ENCODE peak calls at places on chromosomes 6 and 20, in seven cellular contexts. One of them, this sample, is unnamed.

GRCh38 chr6:26232950-26233607 is 131.9 kb upstream of the BTN3A2 start:
- DNase-seq in left ventricle myocardium superior: no peak
- DNase-seq in GM23338: peak
- DNase-seq in left ventricle myocardium inferior: no peak
- DNase-seq in NCI-H510A treated with DMSO at 0.1 percent for 48 hours: no peak
- DNase-seq in GM06990: peak
- DNase-seq in cardiac septum: no peak
- DNase-seq in this sample: no peak

GRCh38 chr6:70839286-70840266 is 117.3 kb downstream of the B3GAT2 start:
- DNase-seq in left ventricle myocardium superior: no peak
- DNase-seq in GM23338: no peak
- DNase-seq in left ventricle myocardium inferior: no peak
- DNase-seq in NCI-H510A treated with DMSO at 0.1 percent for 48 hours: no peak
- DNase-seq in GM06990: no peak
- DNase-seq in cardiac septum: no peak
- DNase-seq in this sample: no peak

GRCh38 chr6:97497713-97498331 is 214.8 kb upstream of the MMS22L start:
- DNase-seq in left ventricle myocardium superior: peak
- DNase-seq in GM23338: peak
- DNase-seq in left ventricle myocardium inferior: peak
- DNase-seq in NCI-H510A treated with DMSO at 0.1 percent for 48 hours: peak
- DNase-seq in GM06990: no peak
- DNase-seq in cardiac septum: no peak
- DNase-seq in this sample: peak

GRCh38 chr6:25295651-25296050 is 16.5 kb downstream of the CARMIL1 start:
- DNase-seq in left ventricle myocardium superior: no peak
- DNase-seq in GM23338: no peak
- DNase-seq in left ventricle myocardium inferior: no peak
- DNase-seq in NCI-H510A treated with DMSO at 0.1 percent for 48 hours: no peak
- DNase-seq in GM06990: no peak
- DNase-seq in cardiac septum: no peak
- DNase-seq in this sample: no peak

GRCh38 chr6:56862415-56863175 is 92.3 kb upstream of the BEND6 start:
- DNase-seq in left ventricle myocardium superior: no peak
- DNase-seq in GM23338: no peak
- DNase-seq in left ventricle myocardium inferior: no peak
- DNase-seq in NCI-H510A treated with DMSO at 0.1 percent for 48 hours: no peak
- DNase-seq in GM06990: no peak
- DNase-seq in cardiac septum: no peak
- DNase-seq in this sample: no peak

GRCh38 chr6:4402477-4402976 is 267.2 kb upstream of the ECI2 start:
- DNase-seq in left ventricle myocardium superior: peak
- DNase-seq in GM23338: no peak
- DNase-seq in left ventricle myocardium inferior: peak
- DNase-seq in NCI-H510A treated with DMSO at 0.1 percent for 48 hours: no peak
- DNase-seq in GM06990: peak
- DNase-seq in cardiac septum: no peak
- DNase-seq in this sample: peak

GRCh38 chr6:11161031-11161966 is 49.8 kb upstream of the ERVFRD-1 start:
- DNase-seq in left ventricle myocardium superior: no peak
- DNase-seq in GM23338: no peak
- DNase-seq in left ventricle myocardium inferior: no peak
- DNase-seq in NCI-H510A treated with DMSO at 0.1 percent for 48 hours: no peak
- DNase-seq in GM06990: no peak
- DNase-seq in cardiac septum: no peak
- DNase-seq in this sample: no peak

GRCh38 chr6:109397020-109397419 is 14.8 kb upstream of the CD164 start:
- DNase-seq in left ventricle myocardium superior: no peak
- DNase-seq in GM23338: peak
- DNase-seq in left ventricle myocardium inferior: no peak
- DNase-seq in NCI-H510A treated with DMSO at 0.1 percent for 48 hours: no peak
- DNase-seq in GM06990: no peak
- DNase-seq in cardiac septum: no peak
- DNase-seq in this sample: no peak

GRCh38 chr20:44357555-44358130 is 2.1 kb downstream of the HNF4A start:
- DNase-seq in left ventricle myocardium superior: peak
- DNase-seq in GM23338: no peak
- DNase-seq in left ventricle myocardium inferior: peak
- DNase-seq in NCI-H510A treated with DMSO at 0.1 percent for 48 hours: no peak
- DNase-seq in GM06990: no peak
- DNase-seq in cardiac septum: no peak
- DNase-seq in this sample: no peak

GRCh38 chr6:82246802-82247633 is 526 bp downstream of the IBTK start:
- DNase-seq in left ventricle myocardium superior: peak
- DNase-seq in GM23338: peak
- DNase-seq in left ventricle myocardium inferior: peak
- DNase-seq in NCI-H510A treated with DMSO at 0.1 percent for 48 hours: peak
- DNase-seq in GM06990: no peak
- DNase-seq in cardiac septum: peak
- DNase-seq in this sample: peak